ENCODE peak calls at places on chromosomes 4 and X, in eight cellular contexts. F, K, U, P, A, B, Y and V are unnamed samples.

GRCh38 chr4:184450045-184450444 is 24.3 kb downstream of the IRF2 start:
- DNase-seq in F (no peak), K (peak; percentile 27), U (peak; percentile 72), P (no peak), A (no peak), B (no peak), Y (no peak), V (no peak)

GRCh38 chr4:105526656-105527055 is 25.8 kb upstream of the ARHGEF38 start:
- DNase-seq in F (no peak), K (no peak), U (no peak), P (no peak), A (no peak), B (no peak), Y (no peak), V (no peak)

GRCh38 chrX:124257924-124258706 is 74.3 kb upstream of the TEX13D start:
- DNase-seq in F (no peak), K (no peak), U (no peak), P (no peak), A (no peak), B (no peak), Y (no peak), V (no peak)

GRCh38 chr4:30718021-30718888 is 1.9 kb upstream of the PCDH7 start:
- DNase-seq in F (no peak), K (no peak), U (peak; percentile 8), P (no peak), A (no peak), B (no peak), Y (peak; percentile 49), V (no peak)

GRCh38 chr4:147299205-147299604 is 181.7 kb upstream of the EDNRA start:
- DNase-seq in F (no peak), K (peak; percentile 53), U (no peak), P (no peak), A (no peak), B (no peak), Y (no peak), V (no peak)

GRCh38 chrX:113522814-113523213 is 682.2 kb upstream of the AMOT start:
- DNase-seq in F (peak; percentile 0), K (no peak), U (no peak), P (no peak), A (no peak), B (no peak), Y (no peak), V (peak; percentile 10)

GRCh38 chr4:132001542-132001941 is 1147.6 kb upstream of the PCDH10 start:
- DNase-seq in F (no peak), K (peak; percentile 52), U (peak; percentile 5), P (no peak), A (no peak), B (no peak), Y (no peak), V (no peak)

GRCh38 chrX:1661048-1661921 is 46.4 kb downstream of the ASMT start:
- DNase-seq in F (peak; percentile 98), K (no peak), U (no peak), P (no peak), A (peak; percentile 89), B (peak; percentile 78), Y (peak; percentile 33), V (no peak)

GRCh38 chr4:56468097-56468422 is 643 bp downstream of the SRP72 start:
- DNase-seq in F (no peak), K (peak; percentile 38), U (no peak), P (no peak), A (no peak), B (no peak), Y (peak; percentile 68), V (peak; percentile 50)

GRCh38 chr4:135256111-135256510 is 1054.5 kb upstream of the PABPC4L start:
- DNase-seq in F (no peak), K (no peak), U (no peak), P (no peak), A (no peak), B (no peak), Y (no peak), V (no peak)

GRCh38 chr4:26803462-26803861 is 57.2 kb upstream of the STIM2 start:
- DNase-seq in F (no peak), K (no peak), U (no peak), P (peak; percentile 65), A (no peak), B (no peak), Y (no peak), V (no peak)

GRCh38 chr4:111268769-111269414 is 646.0 kb upstream of the PITX2 start:
- DNase-seq in F (no peak), K (peak; percentile 65), U (peak; percentile 5), P (no peak), A (no peak), B (no peak), Y (no peak), V (no peak)

GRCh38 chrX:7073336-7073735 is 74.2 kb upstream of the STS start:
- DNase-seq in F (no peak), K (no peak), U (no peak), P (no peak), A (no peak), B (no peak), Y (no peak), V (no peak)

GRCh38 chrX:38175140-38175539 is 45.5 kb downstream of the SRPX start:
- DNase-seq in F (peak; percentile 37), K (peak; percentile 15), U (no peak), P (peak; percentile 42), A (no peak), B (no peak), Y (peak; percentile 30), V (peak; percentile 51)

GRCh38 chr4:8727546-8728510 is 135.3 kb downstream of the CPZ start:
- DNase-seq in F (peak; percentile 44), K (no peak), U (no peak), P (no peak), A (no peak), B (peak; percentile 33), Y (no peak), V (peak; percentile 7)

GRCh38 chrX:46456125-46456922 is 88.9 kb downstream of the ZNF674 start:
- DNase-seq in F (no peak), K (peak; percentile 2), U (no peak), P (no peak), A (no peak), B (no peak), Y (no peak), V (no peak)

GRCh38 chr4:90064196-90064595 is 63.0 kb upstream of the CCSER1 start:
- DNase-seq in F (no peak), K (no peak), U (no peak), P (no peak), A (no peak), B (no peak), Y (no peak), V (no peak)

GRCh38 chrX:105876658-105877057 is 54.3 kb downstream of the NRK start:
- DNase-seq in F (peak; percentile 3), K (no peak), U (no peak), P (no peak), A (no peak), B (no peak), Y (no peak), V (no peak)

GRCh38 chrX:5388087-5388486 is 840.6 kb downstream of the NLGN4X start:
- DNase-seq in F (peak; percentile 84), K (no peak), U (no peak), P (no peak), A (no peak), B (no peak), Y (no peak), V (no peak)

GRCh38 chrX:29461039-29461438 is 754.3 kb upstream of the MAGEB2 start:
- DNase-seq in F (no peak), K (no peak), U (no peak), P (no peak), A (no peak), B (no peak), Y (no peak), V (no peak)

GRCh38 chr4:1523907-1524636 is 117.8 kb upstream of the NKX1-1 start:
- DNase-seq in F (no peak), K (no peak), U (no peak), P (no peak), A (no peak), B (no peak), Y (no peak), V (no peak)

GRCh38 chr4:122666527-122667245 is 45.8 kb upstream of the IL21 start:
- DNase-seq in F (no peak), K (peak; percentile 95), U (peak; percentile 65), P (no peak), A (no peak), B (no peak), Y (no peak), V (no peak)